ENCODE peak calls at places on chromosomes 6 and 20, in eight cellular contexts. J is left lung, V is lower leg skin, C is HFF-Myc, T is IMR-90, Q is upper lobe of right lung, A is choroid plexus epithelial cell, G is AG04449. E is an unnamed sample.

GRCh38 chr20:44342240-44342639 is 5.4 kb downstream of the R3HDML start:
- DNase-seq in G (no peak), J (no peak), V (no peak), C (no peak), Q (peak), T (peak), A (no peak), E (no peak)

GRCh38 chr20:38151455-38151854 is 13.6 kb downstream of the TGM2 start:
- DNase-seq in C (no peak), T (no peak), J (no peak), Q (no peak), G (no peak), V (no peak), A (no peak), E (no peak)

GRCh38 chr20:63099426-63100267 is 92.9 kb upstream of the BHLHE23 start:
- DNase-seq in T (no peak), A (no peak), J (peak), C (no peak), Q (peak), V (no peak), G (no peak), E (no peak)

GRCh38 chr6:134026597-134026996 is 25.8 kb downstream of the SLC2A12 start:
- DNase-seq in Q (no peak), G (no peak), A (peak), V (no peak), J (no peak), T (peak), C (no peak), E (no peak)

GRCh38 chr6:7261030-7261841 is 51.8 kb downstream of the SSR1 start:
- DNase-seq in C (peak), J (peak), V (peak), G (no peak), Q (peak), T (peak), A (peak), E (peak)

GRCh38 chr6:46215777-46216176 is 45.0 kb upstream of the ENPP5 start:
- DNase-seq in Q (no peak), G (no peak), V (no peak), C (no peak), T (no peak), A (no peak), J (no peak), E (no peak)

GRCh38 chr6:110682460-110682853 is 132.8 kb downstream of the CDK19 start:
- DNase-seq in V (peak), A (peak), G (peak), C (peak), J (peak), T (peak), Q (no peak), E (peak)

GRCh38 chr6:56220078-56220477 is 27.3 kb downstream of the COL21A1 start:
- DNase-seq in Q (no peak), T (no peak), V (no peak), C (no peak), J (no peak), G (no peak), A (no peak), E (no peak)

GRCh38 chr6:54981647-54982046 is 135.1 kb downstream of the FAM83B start:
- DNase-seq in A (peak), Q (no peak), J (no peak), T (peak), C (peak), G (peak), V (no peak), E (no peak)

GRCh38 chr20:1291191-1291741 is 25.2 kb downstream of the SNPH start:
- DNase-seq in C (no peak), V (no peak), J (no peak), T (peak), Q (no peak), A (peak), G (no peak), E (no peak)

GRCh38 chr6:72534236-72534635 is 87.6 kb upstream of the KCNQ5 start:
- DNase-seq in G (no peak), J (no peak), Q (no peak), V (no peak), T (no peak), C (no peak), A (no peak), E (no peak)

GRCh38 chr6:135739288-135739687 is 112.2 kb upstream of the PDE7B start:
- DNase-seq in G (peak), Q (no peak), C (no peak), A (peak), T (peak), J (no peak), V (no peak), E (no peak)

GRCh38 chr6:99178168-99178567 is 171.3 kb downstream of the FAXC start:
- DNase-seq in C (no peak), V (no peak), A (no peak), J (no peak), G (no peak), Q (no peak), T (no peak), E (no peak)

GRCh38 chr6:88050140-88050818 is 2.6 kb downstream of the SPACA1 start:
- DNase-seq in G (no peak), A (peak), V (no peak), Q (no peak), T (no peak), C (no peak), J (no peak), E (no peak)

GRCh38 chr6:85772641-85773040 is 130.0 kb upstream of the SYNCRIP start:
- DNase-seq in J (no peak), G (no peak), C (no peak), V (no peak), Q (no peak), T (no peak), A (no peak), E (no peak)

GRCh38 chr6:85771455-85771854 is 128.8 kb upstream of the SYNCRIP start:
- DNase-seq in C (no peak), J (no peak), Q (no peak), T (no peak), G (no peak), A (no peak), V (no peak), E (no peak)

GRCh38 chr6:85771925-85772430 is 129.3 kb upstream of the SYNCRIP start:
- DNase-seq in Q (no peak), J (no peak), G (no peak), V (no peak), T (no peak), C (no peak), A (no peak), E (no peak)

DNA sequence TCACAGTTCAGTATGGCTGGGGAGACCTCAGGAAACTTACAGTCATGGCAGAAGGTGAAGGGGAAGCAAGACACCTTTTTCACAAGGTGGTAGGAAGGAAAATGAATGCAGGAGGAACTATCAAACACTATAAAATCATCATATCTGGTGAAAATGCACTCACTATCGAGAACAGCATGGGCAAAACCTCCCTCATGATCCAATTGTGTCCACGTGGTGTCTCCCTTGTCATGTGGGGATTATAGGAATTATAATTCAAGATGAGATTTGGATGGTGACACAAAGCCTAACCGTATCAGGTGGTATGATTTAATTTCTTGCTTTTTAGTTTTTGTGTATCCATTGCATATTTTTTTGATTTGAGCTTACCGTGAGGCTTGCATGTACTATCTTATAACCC is 133.2 kb upstream of the SYNCRIP start:
- DNase-seq in C (no peak), T (no peak), Q (no peak), J (no peak), A (no peak), V (no peak), G (no peak), E (no peak)
- TF ChIP-seq CTCF in C (no peak), T (peak), Q (no peak), J (no peak), A (no peak), V (no peak), G (no peak), E (no peak)

DNA sequence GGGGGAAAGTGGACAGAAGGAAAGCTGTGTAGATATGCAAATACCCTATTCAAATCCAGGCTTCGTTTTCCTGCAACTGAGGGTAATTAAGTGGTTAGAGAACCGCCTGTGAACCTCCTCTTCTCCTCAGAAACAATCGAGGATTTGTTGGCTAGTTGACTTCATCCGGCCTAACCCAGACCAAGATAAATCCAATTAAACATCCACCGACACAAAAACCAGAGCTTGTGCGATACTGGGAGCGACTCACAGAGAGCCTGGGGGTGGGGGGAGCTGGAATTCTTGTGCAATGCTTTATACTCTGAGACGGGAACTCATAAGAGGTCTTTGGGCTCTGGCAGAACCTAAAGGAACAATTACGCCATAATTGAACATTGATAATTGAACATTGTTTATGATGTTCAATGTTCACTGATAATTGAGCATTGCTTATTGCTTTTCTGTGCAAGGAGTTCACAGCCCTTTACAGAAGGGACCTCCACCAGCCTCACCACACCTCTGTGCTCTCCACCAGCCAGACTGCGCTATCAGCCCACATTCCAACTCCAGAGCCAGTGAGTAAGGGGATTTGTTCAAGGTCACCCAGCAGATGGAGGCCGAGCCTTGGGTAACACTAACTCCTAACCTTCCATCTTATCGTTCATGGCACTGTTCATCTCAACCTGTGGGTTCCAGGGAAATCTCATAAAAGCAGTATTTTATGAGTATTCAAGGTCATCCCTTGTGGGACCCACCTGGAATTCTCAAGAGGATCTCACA is 429.6 kb upstream of the JARID2 start:
- DNase-seq in A (no peak), J (no peak), Q (no peak), C (no peak), T (peak), V (no peak), G (no peak), E (no peak)
- TF ChIP-seq CTCF in A (no peak), J (no peak), Q (no peak), C (no peak), T (no peak), V (no peak), G (no peak), E (no peak)

DNA sequence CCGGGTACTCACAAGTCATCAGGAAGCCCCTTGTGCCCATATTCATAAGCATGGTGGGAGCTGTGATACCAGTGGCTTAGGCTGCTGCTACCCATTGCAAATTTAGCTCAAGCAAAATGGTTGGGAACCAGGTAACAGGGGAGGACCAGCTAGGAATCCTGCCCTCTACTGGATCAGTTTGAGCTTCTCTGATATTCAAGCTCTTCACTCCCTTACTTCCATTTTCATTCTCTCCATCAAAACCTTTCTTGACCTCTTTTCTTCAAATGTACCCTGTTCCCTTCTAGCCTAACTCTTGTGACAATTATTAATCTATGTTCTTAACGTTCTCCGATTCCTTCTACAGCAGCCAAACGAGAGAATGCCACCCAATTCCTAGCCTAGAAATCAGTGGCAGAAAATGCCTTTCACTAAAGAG is 9.7 kb downstream of the NOL7 start:
- DNase-seq in J (no peak), T (peak), A (peak), C (peak), V (no peak), Q (no peak), G (no peak), E (no peak)
- TF ChIP-seq CTCF in J (no peak), T (peak), A (peak), C (peak), V (no peak), Q (peak), G (peak), E (peak)

GRCh38 chr20:56974499-56975250 is 291.8 kb downstream of the BMP7 start:
- DNase-seq in C (peak), J (no peak), A (peak), V (peak), T (peak), Q (no peak), G (peak), E (peak)
- TF ChIP-seq CTCF in C (peak), J (peak), A (peak), V (no peak), T (peak), Q (peak), G (peak), E (peak)

GRCh38 chr6:112268011-112268410 is 13.6 kb upstream of the LAMA4 start:
- DNase-seq in Q (no peak), J (no peak), A (no peak), C (no peak), T (no peak), V (no peak), G (no peak), E (no peak)

GRCh38 chr6:112268628-112269027 is 14.3 kb upstream of the LAMA4 start:
- DNase-seq in V (no peak), J (no peak), A (no peak), Q (no peak), C (no peak), G (no peak), T (no peak), E (no peak)

GRCh38 chr6:112270756-112271155 is 16.4 kb upstream of the LAMA4 start:
- DNase-seq in A (no peak), Q (no peak), V (no peak), J (no peak), C (no peak), T (no peak), G (no peak), E (no peak)

GRCh38 chr6:112269979-112270378 is 15.6 kb upstream of the LAMA4 start:
- DNase-seq in C (no peak), A (no peak), T (no peak), G (no peak), V (no peak), Q (no peak), J (no peak), E (no peak)

GRCh38 chr6:112269165-112269564 is 14.8 kb upstream of the LAMA4 start:
- DNase-seq in A (peak), Q (no peak), T (peak), G (no peak), V (no peak), C (no peak), J (no peak), E (no peak)
- TF ChIP-seq CTCF in A (peak), Q (peak), T (peak), G (no peak), V (no peak), C (peak), J (no peak), E (peak)

GRCh38 chr6:137630666-137631065 is 136.5 kb upstream of the OLIG3 start:
- DNase-seq in Q (no peak), J (no peak), A (no peak), V (no peak), C (no peak), G (no peak), T (no peak), E (no peak)
- TF ChIP-seq CTCF in Q (no peak), J (no peak), A (no peak), V (no peak), C (no peak), G (no peak), T (no peak), E (no peak)

DNA sequence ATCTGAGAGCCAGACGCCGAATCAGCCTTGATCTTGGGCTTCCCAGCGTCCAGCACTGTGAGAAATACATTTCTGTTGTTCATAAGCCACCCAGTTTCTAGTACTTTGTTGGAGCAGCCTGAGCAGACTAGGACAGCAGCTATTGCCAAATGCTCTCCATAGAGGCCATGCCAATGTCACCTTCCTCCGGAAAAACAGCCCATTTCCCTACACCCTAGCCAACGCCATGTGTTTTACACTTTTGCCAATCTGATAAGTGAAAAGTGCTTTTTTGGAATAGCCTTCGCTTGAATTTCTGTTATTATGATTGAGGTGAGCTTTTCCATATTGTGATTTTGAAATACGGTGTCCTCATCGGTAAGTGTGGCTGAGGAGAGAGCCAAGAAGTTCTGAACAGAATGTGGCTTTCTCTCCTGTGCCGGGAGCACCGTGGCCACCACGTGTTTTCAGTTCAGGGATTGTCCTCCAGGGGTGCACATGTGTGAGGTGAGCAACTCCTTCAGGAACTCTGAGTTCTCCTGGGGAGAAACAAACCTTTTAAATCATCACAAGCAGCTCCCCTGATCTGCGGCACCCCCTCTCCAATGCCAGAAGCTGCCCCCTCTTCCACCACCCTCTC is 35.8 kb downstream of the TAF8 start:
- DNase-seq in V (no peak), A (peak), C (no peak), G (no peak), Q (no peak), J (no peak), T (no peak), E (no peak)
- TF ChIP-seq CTCF in V (no peak), A (peak), C (peak), G (peak), Q (peak), J (no peak), T (peak), E (no peak)

DNA sequence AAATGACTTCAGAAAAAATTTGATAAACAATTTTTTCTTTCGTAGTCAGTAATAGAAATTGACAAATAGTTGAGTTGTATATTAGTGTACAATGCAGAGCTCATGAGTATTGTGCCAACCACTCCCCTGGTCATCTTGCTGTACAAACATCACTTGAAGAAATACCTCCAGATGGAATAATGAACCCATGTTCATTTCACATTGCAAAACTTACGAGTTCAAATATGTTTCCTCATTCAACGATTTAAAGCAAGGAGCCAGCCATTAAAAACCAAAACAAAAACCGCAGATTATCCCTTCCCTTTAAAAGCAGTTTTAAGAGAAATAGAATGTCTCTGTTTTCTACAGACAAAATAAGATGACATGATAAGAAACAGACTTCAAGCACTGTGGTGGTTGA is 62.5 kb downstream of the RALGAPA2 start:
- DNase-seq in Q (no peak), C (no peak), G (no peak), T (no peak), A (no peak), V (no peak), J (no peak), E (no peak)
- TF ChIP-seq CTCF in Q (no peak), C (no peak), G (no peak), T (no peak), A (no peak), V (no peak), J (no peak), E (no peak)

GRCh38 chr6:161660666-161661571 is 387.1 kb upstream of the AGPAT4 start:
- DNase-seq in G (no peak), V (no peak), A (no peak), Q (no peak), J (no peak), T (no peak), C (no peak), E (no peak)
- TF ChIP-seq CTCF in G (peak), V (no peak), A (no peak), Q (no peak), J (no peak), T (no peak), C (no peak), E (peak)

E was measured in AG09319.